ENCODE peak calls at places on chromosomes 6 and 20, in ten cellular contexts. V, O, L, W, X, D, G, N, E and Y are unnamed samples.

GRCh38 chr20:36917943-36918342 is 33.6 kb downstream of the SAMHD1 start:
- DNase-seq in L (no peak), V (no peak), N (no peak), W (peak; percentile 49), O (no peak), D (no peak), X (peak; percentile 36), E (no peak), G (no peak), Y (no peak)

GRCh38 chr6:97275809-97276208 is 7.2 kb downstream of the MMS22L start:
- DNase-seq in E (no peak), O (no peak), N (no peak), L (no peak), D (no peak), X (peak; percentile 19), W (no peak), V (no peak), G (no peak), Y (no peak)

GRCh38 chr6:133921249-133921859 is 31.7 kb upstream of the TBPL1 start:
- DNase-seq in D (peak; percentile 86), X (peak; percentile 90), E (peak; percentile 83), O (peak; percentile 88), N (peak; percentile 66), V (peak; percentile 63), W (peak; percentile 81), G (peak; percentile 81), L (peak; percentile 54), Y (no peak)

GRCh38 chr6:32972353-32973143 is 4.2 kb downstream of the BRD2 start:
- DNase-seq in X (peak; percentile 25), D (no peak), G (peak; percentile 88), W (no peak), L (no peak), V (no peak), N (peak; percentile 55), O (no peak), E (no peak), Y (no peak)

GRCh38 chr6:123064038-123064437 is 68.0 kb downstream of the CLVS2 start:
- DNase-seq in V (no peak), W (no peak), L (no peak), X (no peak), D (no peak), O (no peak), N (no peak), G (no peak), E (no peak), Y (no peak)

GRCh38 chr20:19540401-19540800 is 217.7 kb upstream of the RIN2 start:
- DNase-seq in W (no peak), L (no peak), G (no peak), E (no peak), D (no peak), O (no peak), X (no peak), V (no peak), N (no peak), Y (no peak)

GRCh38 chr6:151679081-151679480 is 128.4 kb upstream of the ESR1 start:
- DNase-seq in X (peak; percentile 96), D (no peak), V (no peak), G (no peak), N (no peak), L (peak; percentile 63), O (peak; percentile 54), E (no peak), W (peak; percentile 18), Y (no peak)

GRCh38 chr6:166784691-166785090 is 157.6 kb upstream of the RPS6KA2 start:
- DNase-seq in V (no peak), E (peak; percentile 1), D (no peak), X (peak; percentile 42), L (no peak), O (no peak), N (no peak), G (no peak), W (peak; percentile 4), Y (no peak)

GRCh38 chr6:40957616-40958492 is 81.2 kb downstream of the UNC5CL start:
- DNase-seq in O (peak; percentile 27), E (no peak), L (peak; percentile 94), X (peak; percentile 73), W (peak; percentile 72), N (no peak), D (no peak), V (no peak), G (no peak), Y (no peak)

GRCh38 chr6:1856381-1856780 is 246.7 kb downstream of the FOXC1 start:
- DNase-seq in E (peak; percentile 54), N (no peak), W (peak; percentile 75), G (peak; percentile 78), D (no peak), O (peak; percentile 69), L (peak; percentile 39), X (peak; percentile 76), V (peak; percentile 45), Y (no peak)

GRCh38 chr6:88360203-88360797 is 194.2 kb upstream of the CNR1 start:
- DNase-seq in X (peak; percentile 83), W (no peak), V (no peak), G (no peak), O (peak; percentile 80), N (no peak), D (no peak), L (peak; percentile 86), E (no peak), Y (no peak)

GRCh38 chr6:169710009-169710408 is 8.1 kb downstream of the C6orf120 start:
- DNase-seq in O (no peak), E (no peak), G (no peak), N (no peak), X (no peak), D (no peak), V (no peak), W (no peak), L (no peak), Y (no peak)

GRCh38 chr6:126180585-126180984 is 159.3 kb upstream of the CENPW start:
- DNase-seq in G (no peak), X (peak; percentile 93), N (no peak), V (no peak), W (peak; percentile 96), D (no peak), O (peak; percentile 64), E (no peak), L (peak; percentile 97), Y (no peak)

GRCh38 chr20:37992802-37993538 is 40.3 kb downstream of the TTI1 start:
- DNase-seq in X (peak; percentile 88), V (peak; percentile 67), D (no peak), L (peak; percentile 88), N (peak; percentile 51), O (peak; percentile 73), E (no peak), G (no peak), W (peak; percentile 78), Y (no peak)

GRCh38 chr6:35043381-35043780 is 97.8 kb downstream of the TCP11 start:
- DNase-seq in G (no peak), D (no peak), N (no peak), O (no peak), X (no peak), V (no peak), L (no peak), W (no peak), E (no peak), Y (no peak)

GRCh38 chr20:53957421-53958172 is 112.8 kb downstream of the BCAS1 start:
- DNase-seq in G (no peak), O (peak; percentile 48), W (peak; percentile 16), E (no peak), X (peak; percentile 66), D (no peak), L (peak; percentile 90), V (no peak), N (no peak), Y (no peak)
- TF ChIP-seq CTCF in G (no peak), O (peak; percentile 41), W (peak; percentile 31), E (no peak), X (peak; percentile 3), D (no peak), L (peak; percentile 26), V (no peak), N (no peak), Y (peak; percentile 17)

GRCh38 chr6:53896237-53896636 is 101.4 kb downstream of the LRRC1 start:
- DNase-seq in O (peak; percentile 58), L (peak; percentile 60), V (no peak), G (no peak), X (peak; percentile 8), N (no peak), W (peak; percentile 18), D (no peak), E (no peak), Y (no peak)

GRCh38 chr6:53898026-53898795 is 103.4 kb downstream of the LRRC1 start:
- DNase-seq in N (no peak), O (no peak), X (peak; percentile 58), W (peak; percentile 84), D (no peak), V (no peak), G (no peak), L (peak; percentile 77), E (no peak), Y (no peak)

GRCh38 chr6:53894086-53894485 is 99.3 kb downstream of the LRRC1 start:
- DNase-seq in N (no peak), L (peak; percentile 57), G (no peak), O (peak; percentile 29), X (peak; percentile 35), W (peak; percentile 61), V (no peak), D (no peak), E (no peak), Y (no peak)

GRCh38 chr6:53903357-53903756 is 108.6 kb downstream of the LRRC1 start:
- DNase-seq in D (no peak), E (no peak), L (no peak), N (no peak), V (no peak), X (no peak), W (no peak), G (no peak), O (no peak), Y (no peak)

GRCh38 chr6:53899512-53899911 is 104.7 kb downstream of the LRRC1 start:
- DNase-seq in V (no peak), W (no peak), E (no peak), G (no peak), O (no peak), L (peak; percentile 10), D (no peak), X (no peak), N (no peak), Y (no peak)
- TF ChIP-seq CTCF in V (no peak), W (no peak), E (no peak), G (no peak), O (no peak), L (no peak), D (no peak), X (no peak), N (no peak), Y (no peak)

GRCh38 chr20:58702859-58703648 is 10.5 kb downstream of the NPEPL1 start:
- DNase-seq in G (no peak), V (no peak), L (no peak), W (no peak), O (no peak), D (no peak), X (no peak), N (peak; percentile 8), E (peak; percentile 24), Y (no peak)
- TF ChIP-seq CTCF in G (no peak), V (no peak), L (peak; percentile 34), W (no peak), O (peak; percentile 26), D (no peak), X (no peak), N (peak; percentile 24), E (no peak), Y (peak; percentile 54)

DNA sequence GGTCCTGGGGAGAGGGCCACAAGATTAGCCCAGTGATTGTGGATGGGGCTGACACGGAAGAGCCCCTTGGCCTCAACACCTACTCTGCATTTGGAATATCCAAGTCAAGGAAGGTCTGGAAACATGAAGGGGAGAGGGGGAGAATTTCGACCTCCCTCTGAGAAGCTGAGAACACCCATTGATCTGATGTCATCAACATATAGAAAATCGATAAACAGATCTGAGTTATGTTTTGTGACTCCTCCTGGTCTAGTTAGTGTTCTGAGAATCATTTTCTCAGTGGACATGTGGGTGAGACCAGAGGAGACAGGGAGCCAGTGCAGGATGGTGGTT is 108.0 kb downstream of the SLC22A3 start:
- DNase-seq in X (no peak), O (no peak), V (no peak), L (no peak), W (no peak), D (no peak), E (no peak), G (no peak), N (no peak), Y (no peak)
- TF ChIP-seq CTCF in X (peak; percentile 1), O (no peak), V (no peak), L (no peak), W (no peak), D (no peak), E (peak; percentile 19), G (no peak), N (no peak), Y (peak; percentile 42)